ENCODE peak calls at places on chromosomes 4 and X, in five cellular contexts. G is stomach, Q is GM12891, Z is SK-N-MC, H is HepG2. S is an unnamed sample.

GRCh38 chr4:182556576-182556975 is 313.4 kb downstream of the TENM3 start:
- DNase-seq in H (no peak), Q (no peak), Z (no peak), G (no peak), S (no peak)

GRCh38 chrX:153609917-153610833 is 11.2 kb upstream of the CCNQ start:
- DNase-seq in G (peak), Z (peak), H (peak), Q (peak), S (no peak)

GRCh38 chr4:122218762-122219161 is 66.6 kb downstream of the BLTP1 start:
- DNase-seq in Z (no peak), H (peak), G (no peak), Q (no peak), S (no peak)

GRCh38 chr4:124713213-124713592 is 671 bp upstream of the ANKRD50 start:
- DNase-seq in Q (no peak), H (peak), G (peak), Z (no peak), S (no peak)

GRCh38 chr4:80081566-80081965 is 8.5 kb upstream of the ANTXR2 start:
- DNase-seq in H (no peak), Q (no peak), Z (no peak), G (no peak), S (no peak)

GRCh38 chr4:153151535-153152452 is 52.4 kb upstream of the TRIM2 start:
- DNase-seq in G (peak), H (no peak), Z (no peak), Q (peak), S (no peak)

GRCh38 chr4:10096976-10097330 is 19.6 kb downstream of the WDR1 start:
- DNase-seq in Z (no peak), H (no peak), G (no peak), Q (no peak), S (no peak)

GRCh38 chr4:137510866-137511265 is 21.4 kb downstream of the PCDH18 start:
- DNase-seq in H (no peak), Q (no peak), Z (no peak), G (no peak), S (no peak)

GRCh38 chr4:10093801-10094552 is 22.6 kb downstream of the WDR1 start:
- DNase-seq in Q (no peak), H (no peak), G (no peak), Z (peak), S (no peak)

GRCh38 chr4:75892508-75892907 is 9.7 kb downstream of the PPEF2 start:
- DNase-seq in H (no peak), Z (no peak), G (no peak), Q (no peak), S (no peak)

GRCh38 chrX:150690126-150690525 is 3.1 kb upstream of the MTMR1 start:
- DNase-seq in Q (no peak), G (no peak), Z (no peak), H (no peak), S (no peak)

GRCh38 chr4:97185233-97185632 is 958.0 kb downstream of the STPG2 start:
- DNase-seq in G (no peak), H (no peak), Z (no peak), Q (no peak), S (no peak)

GRCh38 chr4:6278801-6279197 is 9.1 kb downstream of the WFS1 start:
- DNase-seq in Q (peak), H (peak), G (no peak), Z (no peak), S (no peak)

GRCh38 chrX:8808661-8809060 is 7.5 kb upstream of the FAM9A start:
- DNase-seq in H (no peak), Q (no peak), Z (no peak), G (no peak), S (no peak)

GRCh38 chr4:22203436-22204011 is 255.0 kb upstream of the KCNIP4 start:
- DNase-seq in Q (no peak), H (no peak), G (no peak), Z (no peak), S (no peak)

GRCh38 chrX:55907968-55908607 is 190.5 kb downstream of the RRAGB start:
- DNase-seq in G (peak), H (no peak), Q (peak), Z (no peak), S (no peak)

GRCh38 chr4:176849076-176849475 is 56.4 kb upstream of the VEGFC start:
- DNase-seq in H (no peak), Z (no peak), Q (no peak), G (no peak), S (no peak)

GRCh38 chr4:8641256-8641655 is 48.7 kb downstream of the CPZ start:
- DNase-seq in G (no peak), H (no peak), Q (no peak), Z (no peak), S (no peak)

GRCh38 chrX:6778547-6779231 is 243.8 kb upstream of the VCX3A start:
- DNase-seq in G (no peak), Q (no peak), Z (no peak), H (no peak), S (no peak)

GRCh38 chrX:72554448-72555140 is 18.0 kb downstream of the HDAC8 start:
- DNase-seq in H (no peak), Z (no peak), Q (no peak), G (no peak), S (no peak)

GRCh38 chr4:147733614-147734344 is 1.9 kb downstream of the ARHGAP10 start:
- DNase-seq in Q (no peak), G (no peak), H (no peak), Z (no peak), S (no peak)

GRCh38 chr4:94615431-94615830 is 142.3 kb upstream of the BMPR1B start:
- DNase-seq in G (no peak), H (no peak), Z (no peak), Q (no peak), S (no peak)

GRCh38 chrX:68443155-68443868 is 10.0 kb upstream of the OPHN1 start:
- DNase-seq in G (no peak), Q (no peak), Z (no peak), H (peak), S (no peak)

GRCh38 chrX:10447577-10448214 is 172.7 kb downstream of the MID1 start:
- DNase-seq in G (no peak), H (no peak), Q (no peak), Z (no peak), S (no peak)

GRCh38 chrX:110384490-110384889 is 25.8 kb downstream of the RTL9 start:
- DNase-seq in Z (no peak), Q (no peak), G (no peak), H (no peak), S (no peak)

GRCh38 chr4:9781343-9782135 is at the start of gene DRD5:
- DNase-seq in Z (no peak), H (no peak), G (no peak), Q (no peak), S (no peak)

GRCh38 chrX:49001521-49002090 is 458 bp downstream of the GRIPAP1 start:
- DNase-seq in G (no peak), Q (no peak), Z (no peak), H (peak), S (no peak)

GRCh38 chr4:77852892-77853495 is 9.6 kb upstream of the MRPL1 start:
- DNase-seq in Z (no peak), Q (peak), H (no peak), G (no peak), S (no peak)

GRCh38 chrX:56763556-56764152 is 34.6 kb downstream of the NBDY start:
- DNase-seq in Z (no peak), H (peak), Q (no peak), G (peak), S (peak)

GRCh38 chr4:13523105-13523477 is 21.2 kb downstream of the NKX3-2 start:
- DNase-seq in Q (peak), H (no peak), G (no peak), Z (no peak), S (no peak)

GRCh38 chr4:6557185-6557584 is 17.8 kb upstream of the MAN2B2 start:
- DNase-seq in Q (no peak), H (no peak), G (no peak), Z (no peak), S (no peak)

GRCh38 chr4:125266901-125267601 is 47.7 kb upstream of the FAT4 start:
- DNase-seq in H (no peak), Q (no peak), Z (no peak), G (no peak), S (no peak)

GRCh38 chr4:1767770-1768366 is 25.2 kb upstream of the FGFR3 start:
- DNase-seq in H (peak), G (peak), Z (no peak), Q (peak), S (no peak)

DNA sequence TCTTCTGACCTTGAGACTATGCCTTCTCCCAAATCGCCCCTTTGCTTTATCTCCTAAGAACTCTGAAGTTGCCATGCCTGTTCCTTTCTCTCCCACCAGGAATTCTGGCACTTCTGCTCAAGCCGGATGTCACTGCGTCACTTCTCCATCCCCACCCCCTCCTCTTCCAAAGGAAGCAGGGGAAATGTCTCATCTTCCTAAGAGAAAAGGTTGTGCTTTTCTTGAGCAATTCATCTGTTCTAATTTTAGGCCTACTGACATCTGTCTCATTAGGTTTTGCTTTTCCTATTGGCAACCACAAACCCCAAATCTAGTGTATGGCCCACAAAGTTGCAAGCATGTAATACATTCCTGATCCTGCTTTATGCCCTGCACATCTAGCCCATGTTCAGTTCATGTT is 163.1 kb upstream of the PLAC1 start:
- DNase-seq in H (no peak), G (no peak), Q (no peak), Z (no peak), S (no peak)
- TF ChIP-seq POLR2AphosphoS5 in H (no peak), G (peak), Q (no peak), Z (no peak), S (peak)

DNA sequence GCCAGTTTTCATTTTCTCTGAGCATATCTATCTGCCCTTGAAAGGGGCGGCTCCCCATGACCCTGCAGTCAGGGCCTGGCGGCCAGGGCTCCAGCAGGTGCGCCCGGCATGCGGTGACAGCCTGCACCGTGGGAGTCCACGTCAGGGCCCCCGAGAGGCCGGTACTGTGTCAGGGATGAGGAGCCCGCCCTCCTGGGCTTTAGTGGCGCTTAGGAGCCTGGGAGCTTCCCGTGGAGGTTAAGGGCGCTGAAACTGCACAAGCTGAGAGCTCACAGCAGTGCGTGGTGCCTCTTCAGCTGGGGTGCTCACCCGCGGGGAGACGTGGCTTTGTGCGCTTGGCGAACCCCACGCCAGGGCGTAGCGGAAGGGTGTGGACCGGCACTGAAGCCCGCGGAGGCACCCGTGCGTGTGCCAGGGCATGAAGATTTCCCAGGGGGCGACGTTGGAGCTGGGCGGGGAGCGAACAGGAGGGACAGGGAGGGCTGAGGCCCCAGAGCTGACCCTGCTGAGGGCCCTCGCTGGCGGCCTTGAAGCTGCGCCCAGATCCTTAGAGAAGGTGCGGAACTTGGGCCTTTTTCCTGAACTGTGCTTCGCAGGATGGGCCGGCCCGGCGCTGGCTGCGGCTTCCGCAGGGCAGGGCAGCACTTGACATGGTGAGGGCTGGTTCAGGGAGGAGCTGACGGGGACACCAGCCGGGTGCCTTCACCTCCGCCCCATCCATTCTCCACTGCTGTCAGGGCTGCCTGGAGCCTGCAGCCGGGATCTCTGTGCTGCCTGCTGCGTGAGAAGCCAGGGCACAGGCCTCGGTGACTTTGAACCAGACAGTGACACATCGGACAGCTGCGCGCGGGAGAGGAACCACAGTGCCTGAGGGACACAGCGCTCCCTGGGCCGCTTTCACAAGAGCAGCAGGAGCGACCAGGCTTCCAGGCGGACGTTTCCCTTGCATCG is 32.9 kb downstream of the HTT-AS start:
- DNase-seq in Z (no peak), Q (no peak), H (peak), G (peak), S (no peak)
- TF ChIP-seq POLR2AphosphoS5 in Z (no peak), Q (no peak), H (no peak), G (no peak), S (no peak)

GRCh38 chrX:23937100-23937499 is 29.3 kb downstream of the CXorf58 start:
- DNase-seq in G (no peak), H (no peak), Q (no peak), Z (no peak), S (no peak)
- TF ChIP-seq POLR2AphosphoS5 in G (no peak), H (no peak), Q (no peak), Z (no peak), S (no peak)

GRCh38 chrX:39377773-39378172 is 576.5 kb downstream of the MID1IP1 start:
- DNase-seq in G (no peak), Q (no peak), Z (no peak), H (no peak), S (no peak)
- TF ChIP-seq POLR2AphosphoS5 in G (no peak), Q (no peak), Z (no peak), H (no peak), S (no peak)